ENCODE peak calls at places on chromosomes 5 and 9, in five cellular contexts. S is IMR-90; R is mucosa of descending colon; J is uterus; N is CD4-positive, alpha-beta T cell. H is an unnamed sample.

GRCh38 chr9:125524522-125524921 is 182.5 kb downstream of the MAPKAP1 start:
- DNase-seq in S (peak; percentile 23), R (no peak), J (no peak), N (no peak), H (no peak)

GRCh38 chr5:72599519-72600400 is 92.5 kb upstream of the ZNF366 start:
- DNase-seq in S (peak; percentile 51), R (no peak), J (no peak), N (no peak), H (no peak)

GRCh38 chr9:115643948-115644727 is 509.5 kb upstream of the PAPPA start:
- DNase-seq in S (no peak), R (no peak), J (no peak), N (no peak), H (no peak)

GRCh38 chr5:61023131-61023530 is 78.1 kb downstream of the NDUFAF2 start:
- DNase-seq in S (peak; percentile 73), R (no peak), J (no peak), N (no peak), H (no peak)

GRCh38 chr9:88782931-88783451 is 208.3 kb upstream of the S1PR3 start:
- DNase-seq in S (peak; percentile 48), R (no peak), J (no peak), N (no peak), H (no peak)

GRCh38 chr5:40914835-40915234 is 5.5 kb downstream of the C7 start:
- DNase-seq in S (peak; percentile 55), R (no peak), J (no peak), N (no peak), H (no peak)

GRCh38 chr5:337565-338130 is 16.1 kb downstream of the AHRR start:
- DNase-seq in S (peak; percentile 45), R (no peak), J (no peak), N (no peak), H (no peak)

GRCh38 chr5:43281840-43282658 is 31.2 kb downstream of the HMGCS1 start:
- DNase-seq in S (peak; percentile 10), R (no peak), J (no peak), N (no peak), H (no peak)

GRCh38 chr5:137492321-137492720 is 6.8 kb downstream of the SPOCK1 start:
- DNase-seq in S (peak; percentile 77), R (no peak), J (no peak), N (no peak), H (no peak)

GRCh38 chr9:128575921-128576320 is 23.5 kb downstream of the SPTAN1 start:
- DNase-seq in S (no peak), R (no peak), J (no peak), N (no peak), H (no peak)

GRCh38 chr9:97982719-97983523 is at the start of gene ANP32B:
- DNase-seq in S (peak; percentile 89), R (peak; percentile 91), J (peak; percentile 91), N (peak; percentile 94), H (peak; percentile 94)

GRCh38 chr9:117494401-117495130 is 79.7 kb upstream of the ASTN2 start:
- DNase-seq in S (no peak), R (no peak), J (no peak), N (no peak), H (no peak)

GRCh38 chr9:16026886-16027285 is 474.0 kb downstream of the CCDC171 start:
- DNase-seq in S (peak; percentile 81), R (no peak), J (no peak), N (no peak), H (no peak)

GRCh38 chr5:54743997-54744788 is 226.6 kb downstream of the SNX18 start:
- DNase-seq in S (peak; percentile 99), R (peak; percentile 55), J (no peak), N (peak; percentile 39), H (no peak)

GRCh38 chr5:96752341-96753016 is 55.3 kb downstream of the ERAP1 start:
- DNase-seq in S (peak; percentile 69), R (peak; percentile 81), J (peak; percentile 46), N (no peak), H (no peak)

GRCh38 chr5:153445875-153446567 is 44.4 kb upstream of the GRIA1 start:
- DNase-seq in S (no peak), R (no peak), J (no peak), N (no peak), H (no peak)

GRCh38 chr9:76657265-76657664 is 107.0 kb upstream of the PCA3 start:
- DNase-seq in S (no peak), R (no peak), J (no peak), N (no peak), H (no peak)

GRCh38 chr9:17294822-17295624 is 160.2 kb downstream of the CNTLN start:
- DNase-seq in S (no peak), R (no peak), J (no peak), N (no peak), H (no peak)

GRCh38 chr5:107539726-107540330 is 130.9 kb downstream of the EFNA5 start:
- DNase-seq in S (no peak), R (no peak), J (no peak), N (no peak), H (no peak)

GRCh38 chr9:131382850-131383729 is 10.8 kb upstream of the PRRC2B start:
- DNase-seq in S (peak; percentile 92), R (no peak), J (peak; percentile 68), N (no peak), H (no peak)

GRCh38 chr9:136685792-136686533 is 1.3 kb downstream of the AGPAT2 start:
- DNase-seq in S (no peak), R (no peak), J (no peak), N (no peak), H (no peak)

GRCh38 chr5:96597441-96598020 is 64.6 kb upstream of the CAST start:
- DNase-seq in S (peak; percentile 77), R (no peak), J (no peak), N (no peak), H (no peak)

GRCh38 chr9:137312852-137313325 is 10.8 kb upstream of the NRARP start:
- DNase-seq in S (no peak), R (no peak), J (no peak), N (no peak), H (no peak)

GRCh38 chr5:42064821-42065220 is 139.7 kb downstream of the FBXO4 start:
- DNase-seq in S (no peak), R (no peak), J (no peak), N (no peak), H (no peak)

GRCh38 chr5:151296478-151296830 is 7.1 kb downstream of the SLC36A3 start:
- DNase-seq in S (no peak), R (no peak), J (no peak), N (no peak), H (no peak)

GRCh38 chr9:21580636-21581353 is 98.7 kb upstream of the IFNE start:
- DNase-seq in S (no peak), R (peak; percentile 23), J (no peak), N (no peak), H (no peak)

GRCh38 chr9:114143214-114143613 is 12.1 kb upstream of the COL27A1 start:
- DNase-seq in S (no peak), R (no peak), J (no peak), N (no peak), H (no peak)

GRCh38 chr5:1255081-1255561 is 29.9 kb downstream of the SLC6A18 start:
- DNase-seq in S (no peak), R (no peak), J (no peak), N (peak; percentile 54), H (peak; percentile 27)

GRCh38 chr5:181189962-181190710 is 14.9 kb downstream of the TRIM7 start:
- DNase-seq in S (no peak), R (peak; percentile 50), J (no peak), N (no peak), H (no peak)

GRCh38 chr5:1758574-1758973 is 41.1 kb downstream of the MRPL36 start:
- DNase-seq in S (no peak), R (no peak), J (no peak), N (no peak), H (no peak)

GRCh38 chr5:138243794-138244193 is 30.6 kb downstream of the GFRA3 start:
- DNase-seq in S (no peak), R (no peak), J (no peak), N (no peak), H (no peak)

GRCh38 chr9:125549465-125550215 is 157.4 kb downstream of the MAPKAP1 start:
- DNase-seq in S (no peak), R (no peak), J (peak; percentile 53), N (no peak), H (no peak)

GRCh38 chr9:33111621-33112020 is 35.1 kb upstream of the SMU1 start:
- DNase-seq in S (no peak), R (no peak), J (no peak), N (no peak), H (no peak)

DNA sequence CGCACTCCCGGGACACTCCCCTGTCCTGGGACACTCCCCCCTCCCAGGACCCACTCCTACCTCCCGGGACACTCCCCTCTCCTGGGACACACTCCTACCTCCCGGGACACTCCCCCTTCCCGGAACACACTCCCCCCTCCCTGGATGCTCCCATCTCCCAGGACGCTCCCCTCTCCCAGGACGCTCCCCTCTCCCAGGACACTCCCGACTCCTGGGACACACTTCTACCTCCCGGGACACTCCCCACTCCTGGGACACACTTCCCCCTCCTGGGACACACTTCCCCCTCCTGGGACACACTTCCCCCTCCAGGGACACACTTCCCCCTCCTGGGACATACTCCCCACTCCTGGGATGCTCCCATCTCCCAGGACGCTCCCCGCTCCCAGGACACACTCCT is 95.6 kb downstream of the RXRA start:
- DNase-seq in S (no peak), R (no peak), J (no peak), N (no peak), H (no peak)
- H3K9me3 ChIP-seq in S (no peaks in the 10 kb centered on the region), R (no peaks in the 10 kb centered on the region), J (no peaks in the 10 kb centered on the region), N (no peaks in the 10 kb centered on the region), H (no peaks in the 10 kb centered on the region)

GRCh38 chr5:118875131-118875530 is 113.2 kb downstream of the DTWD2 start:
- DNase-seq in S (no peak), R (no peak), J (no peak), N (no peak), H (no peak)
- H3K9me3 ChIP-seq in S (no peaks in the 10 kb centered on the region), R (peaks cover 38% of the 10 kb centered on the region), J (no peaks in the 10 kb centered on the region), N (peaks cover 38% of the 10 kb centered on the region), H (peaks cover 2% of the 10 kb centered on the region)

DNA sequence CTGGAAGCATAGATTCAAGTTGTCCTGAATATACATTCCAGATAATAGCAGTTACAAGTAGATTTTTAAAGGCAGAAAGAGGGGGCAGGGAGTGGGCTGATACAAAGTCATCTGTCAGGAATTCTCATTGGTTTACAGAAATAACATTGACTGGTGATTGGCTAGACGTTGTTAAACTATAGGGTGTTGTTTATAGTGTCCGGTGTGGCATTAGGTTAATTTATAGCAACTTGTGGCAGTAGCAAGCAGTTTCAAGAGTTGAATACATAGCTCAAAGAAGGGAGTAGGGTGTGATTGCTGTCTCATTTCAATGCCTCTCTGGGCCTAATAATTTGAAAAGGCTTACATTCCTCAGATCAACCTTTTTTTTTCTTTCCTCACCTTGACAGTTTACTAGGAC is 10.7 kb upstream of the POC5 start:
- DNase-seq in S (no peak), R (no peak), J (no peak), N (no peak), H (no peak)
- H3K9me3 ChIP-seq in S (no peaks in the 10 kb centered on the region), R (no peaks in the 10 kb centered on the region), J (no peaks in the 10 kb centered on the region), N (no peaks in the 10 kb centered on the region), H (no peaks in the 10 kb centered on the region)

GRCh38 chr5:157484768-157485167 is 24.8 kb downstream of the NIPAL4 start:
- DNase-seq in S (peak; percentile 23), R (no peak), J (no peak), N (no peak), H (no peak)
- H3K9me3 ChIP-seq in S (no peaks in the 10 kb centered on the region), R (no peaks in the 10 kb centered on the region), J (no peaks in the 10 kb centered on the region), N (no peaks in the 10 kb centered on the region), H (no peaks in the 10 kb centered on the region)

GRCh38 chr5:57862471-57863282 is 380.1 kb upstream of the ACTBL2 start:
- DNase-seq in S (peak; percentile 69), R (no peak), J (no peak), N (no peak), H (no peak)
- H3K9me3 ChIP-seq in S (no peaks in the 10 kb centered on the region), R (no peaks in the 10 kb centered on the region), J (no peaks in the 10 kb centered on the region), N (no peaks in the 10 kb centered on the region), H (no peaks in the 10 kb centered on the region)

GRCh38 chr9:25904701-25905100 is 226.5 kb upstream of the TUSC1 start:
- DNase-seq in S (no peak), R (no peak), J (no peak), N (no peak), H (no peak)
- H3K9me3 ChIP-seq in S (peaks cover 2% of the 10 kb centered on the region), R (peaks cover 9% of the 10 kb centered on the region), J (no peaks in the 10 kb centered on the region), N (no peaks in the 10 kb centered on the region), H (no peaks in the 10 kb centered on the region)